ENCODE peak calls at places on chromosomes 12 and 14, in five cellular contexts. M, G, V, A and H are unnamed samples.

GRCh38 chr14:79513446-79513845 is 697.9 kb downstream of the DIO2 start:
- DNase-seq in V (no peak), M (no peak), A (no peak), G (no peak), H (no peak)

GRCh38 chr12:80848858-80849257 is 88.9 kb downstream of the LIN7A start:
- DNase-seq in M (no peak), G (no peak), A (no peak), V (no peak), H (no peak)

GRCh38 chr14:48751293-48751692 is 834.9 kb downstream of the RPS29 start:
- DNase-seq in M (no peak), V (no peak), G (no peak), A (no peak), H (no peak)

GRCh38 chr14:92507174-92507768 is 6.3 kb upstream of the RIN3 start:
- DNase-seq in M (no peak), G (no peak), V (peak), A (peak), H (peak)

GRCh38 chr12:132622437-132623071 is 4.0 kb downstream of the P2RX2 start:
- DNase-seq in M (peak), G (no peak), A (no peak), V (no peak), H (no peak)

GRCh38 chr12:527241-527640 is 67.5 kb downstream of the B4GALNT3 start:
- DNase-seq in V (no peak), A (no peak), G (no peak), M (no peak), H (no peak)

GRCh38 chr12:31999692-32000091 is 40.5 kb downstream of the RESF1 start:
- DNase-seq in G (no peak), V (no peak), M (peak), A (no peak), H (no peak)

GRCh38 chr14:36556811-36557433 is 25.5 kb downstream of the NKX2-8 start:
- DNase-seq in V (no peak), G (peak), A (no peak), M (peak), H (no peak)

GRCh38 chr14:91897121-91897701 is 29.9 kb upstream of the TC2N start:
- DNase-seq in A (peak), V (no peak), M (peak), G (no peak), H (no peak)

DNA sequence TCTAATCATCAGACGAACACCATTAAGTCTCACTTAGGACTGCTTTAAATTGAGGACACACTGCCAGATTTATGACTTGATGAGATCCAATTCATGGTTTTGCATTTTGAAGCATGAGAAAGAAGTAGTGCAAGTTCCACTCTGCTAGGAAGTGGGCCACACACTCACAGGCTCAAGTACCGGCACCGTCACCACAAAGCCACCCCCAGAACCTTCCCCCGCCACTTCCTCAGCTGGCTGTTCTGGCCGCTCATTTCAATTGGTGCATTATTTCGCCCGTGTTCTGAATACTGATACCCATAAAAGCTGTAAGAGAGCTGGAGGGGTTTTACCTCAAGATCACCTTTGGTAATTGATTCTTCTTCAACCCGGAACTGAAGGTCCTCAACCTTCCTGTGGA is 70.1 kb downstream of the CLIP1 start:
- DNase-seq in V (no peak), M (no peak), A (no peak), G (no peak), H (no peak)
- H3K4me3 ChIP-seq in V (no peak), M (no peak), A (no peak), G (no peak), H (no peak)

DNA sequence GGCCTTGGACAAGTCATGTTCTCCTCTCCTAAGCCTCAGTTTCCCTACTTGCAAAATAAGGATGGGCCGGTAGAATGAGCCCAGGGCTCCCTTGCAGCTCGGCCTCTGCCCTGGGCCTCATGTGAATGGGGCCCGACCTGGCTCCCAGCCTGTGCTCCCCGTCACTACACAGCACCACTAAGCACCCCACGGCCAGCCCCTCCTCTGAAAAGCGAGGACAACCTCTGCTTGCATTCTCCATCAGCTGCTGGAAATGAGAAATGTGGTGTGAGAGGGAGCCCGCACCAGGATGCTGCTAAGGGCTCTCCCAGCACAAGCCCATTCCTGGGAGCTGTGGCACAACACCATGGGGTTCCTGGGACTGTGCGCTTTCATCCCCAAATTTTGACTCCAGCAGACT is 10.2 kb downstream of the SLC25A47 start:
- DNase-seq in V (no peak), A (no peak), G (no peak), M (no peak), H (peak)
- TF ChIP-seq CTCF in V (no peak), A (no peak), G (no peak), M (no peak), H (no peak)

GRCh38 chr12:114691810-114692557 is 8.0 kb upstream of the TBX3 start:
- DNase-seq in A (no peak), G (peak), M (no peak), V (no peak), H (no peak)
- H3K4me3 ChIP-seq in A (peak), G (no peak), M (peak), V (peak), H (peak)

GRCh38 chr12:45257185-45257585 is 41.3 kb downstream of the ANO6 start:
- DNase-seq in V (no peak), G (no peak), M (no peak), A (no peak), H (no peak)
- TF ChIP-seq CTCF in V (no peak), G (no peak), M (no peak), A (no peak), H (no peak)

GRCh38 chr14:60647081-60647836 is 2.0 kb downstream of the SIX1 start:
- DNase-seq in M (peak), G (peak), A (no peak), V (no peak), H (no peak)
- H3K4me3 ChIP-seq in M (peak), G (peak), A (peak), V (peak), H (peak)

GRCh38 chr12:125455556-125455955 is 390.3 kb downstream of the AACS start:
- DNase-seq in A (no peak), V (no peak), M (no peak), G (peak), H (no peak)
- TF ChIP-seq CTCF in A (no peak), V (no peak), M (no peak), G (peak), H (no peak)